ENCODE peak calls at places on chromosomes 1 and 21, in four cellular contexts. X, H, U and M are unnamed samples.
A peak's percentile ranks its signal among the peaks of the same experiment; 100 is the strongest.

GRCh38 chr21:19900149-19900548 is 1098.1 kb upstream of the NCAM2 start:
- DNase-seq in X (no peak), H (no peak), U (no peak), M (no peak)

GRCh38 chr1:96538883-96539282 is 182.7 kb upstream of the PTBP2 start:
- DNase-seq in X (no peak), H (no peak), U (no peak), M (no peak)

GRCh38 chr1:236502972-236503639 is 20.7 kb upstream of the LGALS8 start:
- DNase-seq in X (no peak), H (no peak), U (peak; percentile 25), M (no peak)

GRCh38 chr1:160704250-160704649 is 7.4 kb downstream of the CD48 start:
- DNase-seq in X (no peak), H (peak; percentile 41), U (no peak), M (no peak)

GRCh38 chr1:80646053-80646452 is 1154.7 kb upstream of the ADGRL2 start:
- DNase-seq in X (no peak), H (no peak), U (no peak), M (no peak)

GRCh38 chr1:53681647-53682368 is 57.2 kb downstream of the GLIS1 start:
- DNase-seq in X (no peak), H (peak; percentile 77), U (peak; percentile 35), M (no peak)

GRCh38 chr1:193070942-193071341 is 11.5 kb downstream of the RO60 start:
- DNase-seq in X (no peak), H (no peak), U (no peak), M (no peak)

GRCh38 chr1:236064674-236065508 is at the start of gene NID1:
- DNase-seq in X (no peak), H (no peak), U (peak; percentile 86), M (no peak)

GRCh38 chr1:190507357-190507756 is 29.7 kb upstream of the BRINP3 start:
- DNase-seq in X (no peak), H (no peak), U (no peak), M (no peak)

GRCh38 chr1:101363891-101364318 is 127.1 kb downstream of the S1PR1 start:
- DNase-seq in X (no peak), H (no peak), U (no peak), M (no peak)

GRCh38 chr1:151846062-151846568 is 6.5 kb upstream of the C2CD4D start:
- DNase-seq in X (no peak), H (no peak), U (no peak), M (no peak)

GRCh38 chr1:51093566-51093965 is 8.5 kb upstream of the C1orf185 start:
- DNase-seq in X (no peak), H (no peak), U (no peak), M (no peak)

GRCh38 chr1:74733616-74734484 is 898 bp downstream of the TYW3 start:
- DNase-seq in X (peak; percentile 8), H (peak; percentile 91), U (no peak), M (no peak)

GRCh38 chr1:34781844-34782391 is 904 bp downstream of the GJB3 start:
- DNase-seq in X (no peak), H (no peak), U (no peak), M (no peak)

GRCh38 chr1:219897914-219898313 is 30.4 kb downstream of the SLC30A10 start:
- DNase-seq in X (no peak), H (peak; percentile 28), U (no peak), M (no peak)

GRCh38 chr1:178183796-178184195 is 89.9 kb downstream of the RASAL2 start:
- DNase-seq in X (no peak), H (no peak), U (no peak), M (no peak)

GRCh38 chr21:25934771-25935224 is 200.0 kb downstream of the GABPA start:
- DNase-seq in X (no peak), H (no peak), U (peak; percentile 73), M (no peak)

GRCh38 chr1:204126941-204127340 is 24.9 kb downstream of the ETNK2 start:
- DNase-seq in X (no peak), H (no peak), U (no peak), M (no peak)
- H3K27ac ChIP-seq in X (no peak overlapping the region), H (no peak overlapping the region), U (peak overlapping the region; percentile 36), M (no peak overlapping the region)

GRCh38 chr1:166840309-166841302 is 1.3 kb downstream of the POGK start:
- DNase-seq in X (no peak), H (peak; percentile 51), U (no peak), M (no peak)

GRCh38 chr1:166839600-166840308 is 479 bp downstream of the POGK start:
- DNase-seq in X (peak; percentile 53), H (peak; percentile 75), U (peak; percentile 72), M (no peak)

GRCh38 chr1:166838766-166839599 is at the start of gene POGK:
- DNase-seq in X (peak; percentile 70), H (peak; percentile 96), U (peak; percentile 94), M (peak; percentile 90)

GRCh38 chr1:166836733-166837132 is 2.5 kb upstream of the POGK start:
- DNase-seq in X (no peak), H (no peak), U (no peak), M (no peak)
- H3K27ac ChIP-seq in X (no peak overlapping the region), H (no peak overlapping the region), U (no peak overlapping the region), M (no peak overlapping the region)

GRCh38 chr1:234840253-234840652 is 230.3 kb upstream of the IRF2BP2 start:
- DNase-seq in X (no peak), H (no peak), U (no peak), M (no peak)
- H3K27ac ChIP-seq in X (no peak overlapping the region), H (no peak overlapping the region), U (no peak overlapping the region), M (no peak overlapping the region)

GRCh38 chr1:1155258-1155657 is 18.4 kb upstream of the TTLL10 start:
- DNase-seq in X (no peak), H (no peak), U (no peak), M (no peak)
- H3K27ac ChIP-seq in X (no peak overlapping the region), H (no peak overlapping the region), U (no peak overlapping the region), M (no peak overlapping the region)